ENCODE peak calls at places on chromosome 15, in eight cellular contexts. One of them, this sample, is unnamed.

GRCh38 chr15:71788646-71789579 is 21.4 kb upstream of the NR2E3 start:
- DNase-seq in stimulated activated naive CD8-positive, alpha-beta T cell treated with anti-CD3 and anti-CD28 coated beads, Interleukin-15, Interleukin-2, amounts not matched to agents 100 U/mL and 50 U/mL, for 24 hours: no peak
- DNase-seq in psoas muscle: no peak
- DNase-seq in hepatocyte: peak; percentile 56
- DNase-seq in HT1080: peak; percentile 28
- DNase-seq in skeletal muscle cell: no peak
- DNase-seq in astrocyte of the spinal cord: no peak
- DNase-seq in CD8-positive, alpha-beta T cell: no peak
- DNase-seq in this sample: no peak

GRCh38 chr15:69225355-69226027 is 65.1 kb downstream of the GLCE start:
- DNase-seq in hepatocyte: peak; percentile 26
- DNase-seq in skeletal muscle cell: no peak
- DNase-seq in psoas muscle: no peak
- DNase-seq in stimulated activated naive CD8-positive, alpha-beta T cell treated with anti-CD3 and anti-CD28 coated beads, Interleukin-15, Interleukin-2, amounts not matched to agents 100 U/mL and 50 U/mL, for 24 hours: no peak
- DNase-seq in CD8-positive, alpha-beta T cell: no peak
- DNase-seq in HT1080: peak; percentile 29
- DNase-seq in astrocyte of the spinal cord: peak; percentile 58
- DNase-seq in this sample: no peak

GRCh38 chr15:69729167-69729748 is 276.6 kb downstream of the RPLP1 start:
- DNase-seq in stimulated activated naive CD8-positive, alpha-beta T cell treated with anti-CD3 and anti-CD28 coated beads, Interleukin-15, Interleukin-2, amounts not matched to agents 100 U/mL and 50 U/mL, for 24 hours: peak; percentile 83
- DNase-seq in hepatocyte: peak; percentile 27
- DNase-seq in CD8-positive, alpha-beta T cell: peak; percentile 56
- DNase-seq in astrocyte of the spinal cord: no peak
- DNase-seq in HT1080: no peak
- DNase-seq in skeletal muscle cell: no peak
- DNase-seq in psoas muscle: no peak
- DNase-seq in this sample: peak; percentile 54

GRCh38 chr15:35618260-35619188 is 72.6 kb upstream of the DPH6 start:
- DNase-seq in psoas muscle: no peak
- DNase-seq in hepatocyte: no peak
- DNase-seq in stimulated activated naive CD8-positive, alpha-beta T cell treated with anti-CD3 and anti-CD28 coated beads, Interleukin-15, Interleukin-2, amounts not matched to agents 100 U/mL and 50 U/mL, for 24 hours: no peak
- DNase-seq in CD8-positive, alpha-beta T cell: no peak
- DNase-seq in HT1080: no peak
- DNase-seq in skeletal muscle cell: no peak
- DNase-seq in astrocyte of the spinal cord: no peak
- DNase-seq in this sample: no peak

GRCh38 chr15:60840306-60840702 is 361.4 kb upstream of the ICE2 start:
- DNase-seq in hepatocyte: peak; percentile 33
- DNase-seq in psoas muscle: no peak
- DNase-seq in CD8-positive, alpha-beta T cell: no peak
- DNase-seq in stimulated activated naive CD8-positive, alpha-beta T cell treated with anti-CD3 and anti-CD28 coated beads, Interleukin-15, Interleukin-2, amounts not matched to agents 100 U/mL and 50 U/mL, for 24 hours: no peak
- DNase-seq in skeletal muscle cell: no peak
- DNase-seq in astrocyte of the spinal cord: peak; percentile 34
- DNase-seq in HT1080: peak; percentile 34
- DNase-seq in this sample: no peak

GRCh38 chr15:95405447-95405846 is 925.1 kb upstream of the NR2F2 start:
- DNase-seq in hepatocyte: no peak
- DNase-seq in astrocyte of the spinal cord: peak; percentile 54
- DNase-seq in skeletal muscle cell: peak; percentile 54
- DNase-seq in psoas muscle: no peak
- DNase-seq in stimulated activated naive CD8-positive, alpha-beta T cell treated with anti-CD3 and anti-CD28 coated beads, Interleukin-15, Interleukin-2, amounts not matched to agents 100 U/mL and 50 U/mL, for 24 hours: no peak
- DNase-seq in CD8-positive, alpha-beta T cell: no peak
- DNase-seq in HT1080: peak; percentile 3
- DNase-seq in this sample: no peak

GRCh38 chr15:27475395-27475794 is 504.4 kb downstream of the GABRG3 start:
- DNase-seq in stimulated activated naive CD8-positive, alpha-beta T cell treated with anti-CD3 and anti-CD28 coated beads, Interleukin-15, Interleukin-2, amounts not matched to agents 100 U/mL and 50 U/mL, for 24 hours: no peak
- DNase-seq in astrocyte of the spinal cord: no peak
- DNase-seq in HT1080: no peak
- DNase-seq in CD8-positive, alpha-beta T cell: no peak
- DNase-seq in psoas muscle: no peak
- DNase-seq in skeletal muscle cell: no peak
- DNase-seq in hepatocyte: no peak
- DNase-seq in this sample: no peak

GRCh38 chr15:100842756-100843730 is 36.6 kb upstream of the ALDH1A3 start:
- DNase-seq in CD8-positive, alpha-beta T cell: no peak
- DNase-seq in psoas muscle: no peak
- DNase-seq in astrocyte of the spinal cord: peak; percentile 58
- DNase-seq in stimulated activated naive CD8-positive, alpha-beta T cell treated with anti-CD3 and anti-CD28 coated beads, Interleukin-15, Interleukin-2, amounts not matched to agents 100 U/mL and 50 U/mL, for 24 hours: no peak
- DNase-seq in skeletal muscle cell: peak; percentile 36
- DNase-seq in HT1080: no peak
- DNase-seq in hepatocyte: peak; percentile 22
- DNase-seq in this sample: no peak

GRCh38 chr15:62135532-62136134 is 29.5 kb downstream of the C2CD4B start:
- DNase-seq in HT1080: peak; percentile 81
- DNase-seq in skeletal muscle cell: no peak
- DNase-seq in CD8-positive, alpha-beta T cell: no peak
- DNase-seq in astrocyte of the spinal cord: peak; percentile 22
- DNase-seq in psoas muscle: no peak
- DNase-seq in stimulated activated naive CD8-positive, alpha-beta T cell treated with anti-CD3 and anti-CD28 coated beads, Interleukin-15, Interleukin-2, amounts not matched to agents 100 U/mL and 50 U/mL, for 24 hours: no peak
- DNase-seq in hepatocyte: peak; percentile 47
- DNase-seq in this sample: no peak

GRCh38 chr15:48507416-48508065 is 138.0 kb downstream of the FBN1 start:
- DNase-seq in psoas muscle: no peak
- DNase-seq in skeletal muscle cell: peak; percentile 20
- DNase-seq in CD8-positive, alpha-beta T cell: no peak
- DNase-seq in stimulated activated naive CD8-positive, alpha-beta T cell treated with anti-CD3 and anti-CD28 coated beads, Interleukin-15, Interleukin-2, amounts not matched to agents 100 U/mL and 50 U/mL, for 24 hours: peak; percentile 9
- DNase-seq in hepatocyte: peak; percentile 71
- DNase-seq in HT1080: peak; percentile 35
- DNase-seq in astrocyte of the spinal cord: peak; percentile 72
- DNase-seq in this sample: no peak

GRCh38 chr15:62816342-62817059 is 226.0 kb upstream of the TPM1 start:
- DNase-seq in HT1080: no peak
- DNase-seq in CD8-positive, alpha-beta T cell: no peak
- DNase-seq in skeletal muscle cell: no peak
- DNase-seq in hepatocyte: no peak
- DNase-seq in astrocyte of the spinal cord: no peak
- DNase-seq in stimulated activated naive CD8-positive, alpha-beta T cell treated with anti-CD3 and anti-CD28 coated beads, Interleukin-15, Interleukin-2, amounts not matched to agents 100 U/mL and 50 U/mL, for 24 hours: no peak
- DNase-seq in psoas muscle: no peak
- DNase-seq in this sample: no peak

GRCh38 chr15:41695750-41696436 is 35.7 kb downstream of the MGA start:
- DNase-seq in psoas muscle: no peak
- DNase-seq in skeletal muscle cell: peak; percentile 7
- DNase-seq in HT1080: peak; percentile 59
- DNase-seq in astrocyte of the spinal cord: peak; percentile 42
- DNase-seq in stimulated activated naive CD8-positive, alpha-beta T cell treated with anti-CD3 and anti-CD28 coated beads, Interleukin-15, Interleukin-2, amounts not matched to agents 100 U/mL and 50 U/mL, for 24 hours: peak; percentile 34
- DNase-seq in CD8-positive, alpha-beta T cell: peak; percentile 8
- DNase-seq in hepatocyte: peak; percentile 35
- DNase-seq in this sample: peak; percentile 57

GRCh38 chr15:37981781-37982180 is 47.3 kb downstream of the TMCO5A start:
- DNase-seq in psoas muscle: no peak
- DNase-seq in hepatocyte: peak; percentile 31
- DNase-seq in astrocyte of the spinal cord: peak; percentile 53
- DNase-seq in HT1080: peak; percentile 46
- DNase-seq in stimulated activated naive CD8-positive, alpha-beta T cell treated with anti-CD3 and anti-CD28 coated beads, Interleukin-15, Interleukin-2, amounts not matched to agents 100 U/mL and 50 U/mL, for 24 hours: no peak
- DNase-seq in CD8-positive, alpha-beta T cell: no peak
- DNase-seq in skeletal muscle cell: peak; percentile 14
- DNase-seq in this sample: no peak

GRCh38 chr15:89326316-89326715 is 8.3 kb downstream of the POLG start:
- DNase-seq in CD8-positive, alpha-beta T cell: no peak
- DNase-seq in astrocyte of the spinal cord: no peak
- DNase-seq in hepatocyte: no peak
- DNase-seq in skeletal muscle cell: no peak
- DNase-seq in stimulated activated naive CD8-positive, alpha-beta T cell treated with anti-CD3 and anti-CD28 coated beads, Interleukin-15, Interleukin-2, amounts not matched to agents 100 U/mL and 50 U/mL, for 24 hours: no peak
- DNase-seq in HT1080: no peak
- DNase-seq in psoas muscle: no peak
- DNase-seq in this sample: no peak

GRCh38 chr15:67930720-67931119 is 90.9 kb upstream of the RNU6-1 start:
- DNase-seq in CD8-positive, alpha-beta T cell: no peak
- DNase-seq in psoas muscle: no peak
- DNase-seq in astrocyte of the spinal cord: no peak
- DNase-seq in HT1080: no peak
- DNase-seq in hepatocyte: no peak
- DNase-seq in skeletal muscle cell: no peak
- DNase-seq in stimulated activated naive CD8-positive, alpha-beta T cell treated with anti-CD3 and anti-CD28 coated beads, Interleukin-15, Interleukin-2, amounts not matched to agents 100 U/mL and 50 U/mL, for 24 hours: no peak
- DNase-seq in this sample: no peak

GRCh38 chr15:51814616-51815015 is 14.8 kb upstream of the TMOD3 start:
- DNase-seq in skeletal muscle cell: no peak
- DNase-seq in CD8-positive, alpha-beta T cell: no peak
- DNase-seq in HT1080: peak; percentile 61
- DNase-seq in hepatocyte: no peak
- DNase-seq in astrocyte of the spinal cord: peak; percentile 78
- DNase-seq in psoas muscle: no peak
- DNase-seq in stimulated activated naive CD8-positive, alpha-beta T cell treated with anti-CD3 and anti-CD28 coated beads, Interleukin-15, Interleukin-2, amounts not matched to agents 100 U/mL and 50 U/mL, for 24 hours: no peak
- DNase-seq in this sample: no peak

GRCh38 chr15:31347981-31348803 is 21.6 kb downstream of the KLF13 start:
- DNase-seq in skeletal muscle cell: no peak
- DNase-seq in CD8-positive, alpha-beta T cell: no peak
- DNase-seq in astrocyte of the spinal cord: no peak
- DNase-seq in psoas muscle: peak; percentile 39
- DNase-seq in hepatocyte: no peak
- DNase-seq in stimulated activated naive CD8-positive, alpha-beta T cell treated with anti-CD3 and anti-CD28 coated beads, Interleukin-15, Interleukin-2, amounts not matched to agents 100 U/mL and 50 U/mL, for 24 hours: no peak
- DNase-seq in HT1080: no peak
- DNase-seq in this sample: no peak

GRCh38 chr15:47523669-47524068 is 193.6 kb upstream of the SEMA6D start:
- DNase-seq in hepatocyte: no peak
- DNase-seq in stimulated activated naive CD8-positive, alpha-beta T cell treated with anti-CD3 and anti-CD28 coated beads, Interleukin-15, Interleukin-2, amounts not matched to agents 100 U/mL and 50 U/mL, for 24 hours: no peak
- DNase-seq in CD8-positive, alpha-beta T cell: no peak
- DNase-seq in psoas muscle: no peak
- DNase-seq in astrocyte of the spinal cord: peak; percentile 79
- DNase-seq in skeletal muscle cell: no peak
- DNase-seq in HT1080: peak; percentile 61
- DNase-seq in this sample: no peak

GRCh38 chr15:88620995-88621772 is at the start of gene AEN:
- DNase-seq in HT1080: peak; percentile 97
- DNase-seq in hepatocyte: peak; percentile 98
- DNase-seq in stimulated activated naive CD8-positive, alpha-beta T cell treated with anti-CD3 and anti-CD28 coated beads, Interleukin-15, Interleukin-2, amounts not matched to agents 100 U/mL and 50 U/mL, for 24 hours: peak; percentile 95
- DNase-seq in astrocyte of the spinal cord: peak; percentile 97
- DNase-seq in skeletal muscle cell: peak; percentile 88
- DNase-seq in CD8-positive, alpha-beta T cell: peak; percentile 91
- DNase-seq in psoas muscle: peak; percentile 98
- DNase-seq in this sample: peak; percentile 95

GRCh38 chr15:40238927-40239591 is at the start of gene PAK6:
- DNase-seq in skeletal muscle cell: no peak
- DNase-seq in stimulated activated naive CD8-positive, alpha-beta T cell treated with anti-CD3 and anti-CD28 coated beads, Interleukin-15, Interleukin-2, amounts not matched to agents 100 U/mL and 50 U/mL, for 24 hours: peak; percentile 55
- DNase-seq in psoas muscle: peak; percentile 68
- DNase-seq in CD8-positive, alpha-beta T cell: no peak
- DNase-seq in hepatocyte: peak; percentile 89
- DNase-seq in HT1080: peak; percentile 77
- DNase-seq in astrocyte of the spinal cord: peak; percentile 28
- DNase-seq in this sample: no peak

GRCh38 chr15:25065876-25066275 is 111.1 kb downstream of the SNRPN start:
- DNase-seq in HT1080: no peak
- DNase-seq in CD8-positive, alpha-beta T cell: no peak
- DNase-seq in stimulated activated naive CD8-positive, alpha-beta T cell treated with anti-CD3 and anti-CD28 coated beads, Interleukin-15, Interleukin-2, amounts not matched to agents 100 U/mL and 50 U/mL, for 24 hours: no peak
- DNase-seq in astrocyte of the spinal cord: no peak
- DNase-seq in hepatocyte: no peak
- DNase-seq in psoas muscle: no peak
- DNase-seq in skeletal muscle cell: no peak
- DNase-seq in this sample: no peak

GRCh38 chr15:35111861-35112260 is 26.8 kb upstream of the NANOGP8 start:
- DNase-seq in hepatocyte: no peak
- DNase-seq in skeletal muscle cell: no peak
- DNase-seq in stimulated activated naive CD8-positive, alpha-beta T cell treated with anti-CD3 and anti-CD28 coated beads, Interleukin-15, Interleukin-2, amounts not matched to agents 100 U/mL and 50 U/mL, for 24 hours: no peak
- DNase-seq in psoas muscle: no peak
- DNase-seq in CD8-positive, alpha-beta T cell: no peak
- DNase-seq in HT1080: no peak
- DNase-seq in astrocyte of the spinal cord: no peak
- DNase-seq in this sample: no peak

GRCh38 chr15:92059036-92059970 is 205.8 kb downstream of the SLCO3A1 start:
- DNase-seq in psoas muscle: no peak
- DNase-seq in astrocyte of the spinal cord: no peak
- DNase-seq in stimulated activated naive CD8-positive, alpha-beta T cell treated with anti-CD3 and anti-CD28 coated beads, Interleukin-15, Interleukin-2, amounts not matched to agents 100 U/mL and 50 U/mL, for 24 hours: no peak
- DNase-seq in skeletal muscle cell: no peak
- DNase-seq in HT1080: no peak
- DNase-seq in CD8-positive, alpha-beta T cell: no peak
- DNase-seq in hepatocyte: no peak
- DNase-seq in this sample: no peak

GRCh38 chr15:91348812-91349500 is 248.9 kb downstream of the SV2B start:
- DNase-seq in CD8-positive, alpha-beta T cell: no peak
- DNase-seq in HT1080: no peak
- DNase-seq in hepatocyte: no peak
- DNase-seq in stimulated activated naive CD8-positive, alpha-beta T cell treated with anti-CD3 and anti-CD28 coated beads, Interleukin-15, Interleukin-2, amounts not matched to agents 100 U/mL and 50 U/mL, for 24 hours: no peak
- DNase-seq in astrocyte of the spinal cord: no peak
- DNase-seq in skeletal muscle cell: no peak
- DNase-seq in psoas muscle: no peak
- DNase-seq in this sample: peak; percentile 50

GRCh38 chr15:41284425-41285177 is 47.8 kb downstream of the OIP5 start:
- DNase-seq in astrocyte of the spinal cord: no peak
- DNase-seq in skeletal muscle cell: no peak
- DNase-seq in HT1080: peak; percentile 6
- DNase-seq in stimulated activated naive CD8-positive, alpha-beta T cell treated with anti-CD3 and anti-CD28 coated beads, Interleukin-15, Interleukin-2, amounts not matched to agents 100 U/mL and 50 U/mL, for 24 hours: no peak
- DNase-seq in psoas muscle: no peak
- DNase-seq in hepatocyte: peak; percentile 43
- DNase-seq in CD8-positive, alpha-beta T cell: no peak
- DNase-seq in this sample: no peak